ENCODE peak calls at places on chromosomes 12 and 14, in nine cellular contexts. E, V, R, J, N, Y, P, K and L are unnamed samples.

GRCh38 chr12:109764776-109765492 is 51.3 kb downstream of the FAM222A start:
- DNase-seq in E (no peak), P (no peak), J (no peak), R (no peak), K (peak), N (no peak), V (no peak), Y (peak), L (no peak)

GRCh38 chr14:50954811-50955372 is 10.6 kb upstream of the PYGL start:
- DNase-seq in V (no peak), N (peak), J (peak), E (no peak), K (no peak), R (no peak), P (peak), Y (no peak), L (no peak)

GRCh38 chr12:9118161-9118560 is 2.4 kb upstream of the A2M start:
- DNase-seq in Y (no peak), N (no peak), P (peak), K (peak), R (no peak), J (peak), E (no peak), V (no peak), L (no peak)

GRCh38 chr12:64673490-64674169 is 63.3 kb downstream of the RASSF3 start:
- DNase-seq in K (no peak), E (no peak), Y (no peak), R (no peak), N (peak), V (no peak), P (no peak), J (no peak), L (no peak)

GRCh38 chr14:80215756-80216581 is 4.7 kb upstream of the DIO2 start:
- DNase-seq in P (no peak), J (no peak), V (no peak), N (peak), K (peak), Y (peak), E (no peak), R (no peak), L (no peak)

GRCh38 chr14:104696671-104697316 is 7.4 kb downstream of the INF2 start:
- DNase-seq in J (no peak), R (no peak), E (no peak), P (no peak), V (no peak), Y (no peak), K (no peak), N (no peak), L (no peak)

GRCh38 chr12:12022306-12022931 is 48.3 kb upstream of the BCL2L14 start:
- DNase-seq in N (no peak), R (no peak), V (no peak), Y (no peak), E (no peak), P (no peak), K (peak), J (no peak), L (no peak)

GRCh38 chr12:26855337-26856089 is 22.5 kb upstream of the ITPR2 start:
- DNase-seq in E (no peak), V (no peak), Y (no peak), N (no peak), P (no peak), J (no peak), K (no peak), R (no peak), L (no peak)

GRCh38 chr14:72928872-72929271 is 2.6 kb downstream of the DCAF4 start:
- DNase-seq in V (no peak), N (no peak), E (no peak), P (no peak), K (no peak), J (no peak), Y (no peak), R (no peak), L (no peak)

GRCh38 chr14:71290960-71291466 is 383.8 kb downstream of the PCNX1 start:
- DNase-seq in V (peak), R (no peak), E (no peak), J (peak), Y (no peak), N (peak), P (peak), K (peak), L (peak)

GRCh38 chr12:120993496-120993895 is 15.2 kb downstream of the HNF1A start:
- DNase-seq in R (no peak), N (no peak), P (no peak), Y (no peak), V (no peak), E (no peak), K (no peak), J (no peak), L (no peak)

GRCh38 chr14:102209224-102209966 is 69.7 kb downstream of the WDR20 start:
- DNase-seq in P (peak), Y (peak), K (no peak), J (no peak), N (peak), R (no peak), E (no peak), V (no peak), L (no peak)

GRCh38 chr12:90995041-90995440 is 9.7 kb downstream of the EPYC start:
- DNase-seq in N (peak), E (no peak), J (no peak), R (no peak), Y (no peak), V (no peak), K (no peak), P (no peak), L (no peak)

GRCh38 chr14:96363751-96364336 is 518 bp downstream of the GSKIP start:
- DNase-seq in E (no peak), J (peak), V (no peak), R (no peak), P (peak), N (peak), K (peak), Y (no peak), L (no peak)

GRCh38 chr14:102949801-102950451 is 27.5 kb downstream of the AMN start:
- DNase-seq in N (peak), V (no peak), R (no peak), J (no peak), Y (peak), E (no peak), K (peak), P (peak), L (no peak)

GRCh38 chr12:52020539-52021336 is 14.0 kb downstream of the TAMALIN start:
- DNase-seq in E (peak), N (peak), P (peak), J (no peak), V (no peak), K (peak), R (no peak), Y (peak), L (no peak)

GRCh38 chr14:50342211-50343080 is 30.3 kb downstream of the DMAC2L start:
- DNase-seq in P (peak), K (peak), R (peak), V (peak), Y (peak), N (peak), E (peak), J (peak), L (peak)

GRCh38 chr14:65096323-65097089 is 5.8 kb downstream of the MAX start:
- DNase-seq in R (no peak), N (peak), J (peak), V (no peak), Y (no peak), K (no peak), P (peak), E (no peak), L (no peak)

GRCh38 chr12:87491598-87491997 is 537.6 kb downstream of the C12orf50 start:
- DNase-seq in V (no peak), P (no peak), N (no peak), E (no peak), J (no peak), R (no peak), Y (no peak), K (no peak), L (no peak)

GRCh38 chr14:104320611-104321086 is 182.3 kb downstream of the KIF26A start:
- DNase-seq in V (no peak), N (no peak), K (no peak), P (no peak), J (no peak), Y (no peak), R (no peak), E (no peak), L (no peak)

GRCh38 chr14:89807151-89807550 is 147.4 kb downstream of the EFCAB11 start:
- DNase-seq in E (no peak), R (no peak), Y (no peak), N (peak), P (peak), K (no peak), J (no peak), V (no peak), L (no peak)

GRCh38 chr14:101082036-101082435 is 178.5 kb upstream of the RTL1 start:
- DNase-seq in Y (no peak), V (no peak), P (no peak), J (no peak), E (no peak), N (no peak), K (no peak), R (no peak), L (no peak)

GRCh38 chr14:36580856-36581831 is 1.3 kb downstream of the NKX2-8 start:
- DNase-seq in R (no peak), E (no peak), V (no peak), N (peak), Y (peak), K (peak), P (peak), J (peak), L (no peak)

GRCh38 chr12:12683725-12684124 is 12.3 kb downstream of the GPR19 start:
- DNase-seq in P (no peak), N (no peak), J (no peak), Y (no peak), K (no peak), R (no peak), E (no peak), V (no peak), L (no peak)

GRCh38 chr12:122437656-122438121 is 15.2 kb upstream of the CLIP1 start:
- DNase-seq in R (peak), V (no peak), P (peak), E (no peak), K (peak), N (peak), J (peak), Y (no peak), L (no peak)

GRCh38 chr12:32399373-32400113 is at the start of gene FGD4:
- DNase-seq in Y (peak), V (no peak), E (peak), P (peak), K (peak), R (peak), N (peak), J (peak), L (no peak)

GRCh38 chr12:127559349-127560040 is 707.5 kb upstream of the TMEM132C start:
- DNase-seq in P (peak), R (no peak), E (no peak), N (peak), K (peak), J (peak), Y (no peak), V (peak), L (peak)

GRCh38 chr12:22938323-22938722 is 313.4 kb downstream of the ETNK1 start:
- DNase-seq in V (no peak), K (no peak), N (no peak), Y (no peak), E (no peak), R (no peak), P (no peak), J (no peak), L (no peak)

GRCh38 chr12:93572712-93573551 is 457 bp downstream of the SOCS2 start:
- DNase-seq in R (peak), V (no peak), Y (peak), E (peak), J (peak), K (no peak), P (peak), N (no peak), L (no peak)

GRCh38 chr14:82642425-82642824 is 1108.8 kb upstream of the SEL1L start:
- DNase-seq in N (peak), P (peak), K (no peak), E (no peak), V (no peak), Y (peak), J (no peak), R (no peak), L (no peak)

GRCh38 chr12:106304001-106304421 is 1.5 kb downstream of the TCP11L2 start:
- DNase-seq in P (peak), N (no peak), E (no peak), R (no peak), V (no peak), K (no peak), Y (no peak), J (no peak), L (no peak)

GRCh38 chr12:128365831-128366231 is 98.9 kb downstream of the TMEM132C start:
- DNase-seq in V (no peak), N (no peak), J (no peak), P (no peak), Y (no peak), K (peak), R (peak), E (no peak), L (no peak)

GRCh38 chr14:22378181-22378580 is 210.8 kb downstream of the DAD1 start:
- DNase-seq in E (no peak), V (no peak), Y (no peak), N (no peak), R (no peak), K (no peak), J (no peak), P (no peak), L (no peak)

GRCh38 chr12:69984216-69984615 is 159.2 kb downstream of the MYRFL start:
- DNase-seq in J (no peak), K (no peak), N (no peak), P (peak), V (no peak), R (no peak), E (no peak), Y (no peak), L (no peak)

GRCh38 chr12:119835068-119835467 is 42.1 kb downstream of the CIT start:
- DNase-seq in R (no peak), E (no peak), P (peak), J (no peak), Y (no peak), V (no peak), N (peak), K (no peak), L (no peak)

GRCh38 chr12:113082486-113083148 is 26.1 kb downstream of the DTX1 start:
- DNase-seq in P (no peak), E (no peak), R (no peak), N (no peak), J (no peak), Y (no peak), K (no peak), V (no peak), L (no peak)

GRCh38 chr12:122840580-122841513 is 5.6 kb downstream of the HIP1R start:
- DNase-seq in N (no peak), K (no peak), P (no peak), J (peak), E (no peak), R (no peak), V (no peak), Y (peak), L (no peak)

GRCh38 chr12:68397566-68398158 is 65.5 kb upstream of the MDM1 start:
- DNase-seq in V (no peak), N (no peak), J (no peak), Y (no peak), P (no peak), K (no peak), E (no peak), R (no peak), L (no peak)

GRCh38 chr12:68391905-68392304 is 59.7 kb upstream of the MDM1 start:
- DNase-seq in P (no peak), N (no peak), J (no peak), Y (no peak), E (no peak), V (no peak), K (no peak), R (no peak), L (no peak)

GRCh38 chr12:68392376-68392775 is 60.2 kb upstream of the MDM1 start:
- DNase-seq in J (no peak), R (no peak), N (no peak), P (no peak), K (no peak), E (no peak), Y (no peak), V (no peak), L (no peak)

DNA sequence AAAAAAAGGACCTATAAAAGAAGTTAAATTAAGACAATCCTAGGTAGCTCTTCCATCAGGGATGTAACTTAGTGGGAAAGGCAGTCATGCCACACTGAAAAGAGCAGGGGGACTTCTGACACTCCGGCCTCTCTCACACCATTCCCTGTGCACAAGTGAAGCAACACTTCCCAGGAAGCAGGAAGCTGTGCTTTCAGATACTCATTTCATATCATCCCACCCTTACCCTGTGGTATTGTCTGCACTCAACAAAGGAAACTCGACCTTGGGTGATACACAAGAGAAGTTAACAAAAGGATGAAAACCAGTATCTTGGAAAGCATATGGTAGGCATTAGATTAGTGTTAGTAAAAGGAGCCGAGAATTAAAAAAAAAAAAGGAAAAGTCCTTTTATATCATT is 61.2 kb upstream of the MDM1 start:
- DNase-seq in J (no peak), V (no peak), E (no peak), R (no peak), P (no peak), N (no peak), K (no peak), Y (no peak), L (no peak)
- TF ChIP-seq CTCF in J (no peak), V (no peak), E (no peak), R (no peak), P (no peak), N (no peak), K (no peak), Y (no peak), L (no peak)

GRCh38 chr14:39581474-39581873 is 149.2 kb upstream of the FBXO33 start:
- DNase-seq in K (no peak), N (no peak), P (peak), Y (no peak), J (no peak), E (no peak), R (no peak), V (no peak), L (no peak)
- TF ChIP-seq CTCF in K (no peak), N (no peak), P (no peak), Y (no peak), J (no peak), E (peak), R (no peak), V (no peak), L (no peak)

DNA sequence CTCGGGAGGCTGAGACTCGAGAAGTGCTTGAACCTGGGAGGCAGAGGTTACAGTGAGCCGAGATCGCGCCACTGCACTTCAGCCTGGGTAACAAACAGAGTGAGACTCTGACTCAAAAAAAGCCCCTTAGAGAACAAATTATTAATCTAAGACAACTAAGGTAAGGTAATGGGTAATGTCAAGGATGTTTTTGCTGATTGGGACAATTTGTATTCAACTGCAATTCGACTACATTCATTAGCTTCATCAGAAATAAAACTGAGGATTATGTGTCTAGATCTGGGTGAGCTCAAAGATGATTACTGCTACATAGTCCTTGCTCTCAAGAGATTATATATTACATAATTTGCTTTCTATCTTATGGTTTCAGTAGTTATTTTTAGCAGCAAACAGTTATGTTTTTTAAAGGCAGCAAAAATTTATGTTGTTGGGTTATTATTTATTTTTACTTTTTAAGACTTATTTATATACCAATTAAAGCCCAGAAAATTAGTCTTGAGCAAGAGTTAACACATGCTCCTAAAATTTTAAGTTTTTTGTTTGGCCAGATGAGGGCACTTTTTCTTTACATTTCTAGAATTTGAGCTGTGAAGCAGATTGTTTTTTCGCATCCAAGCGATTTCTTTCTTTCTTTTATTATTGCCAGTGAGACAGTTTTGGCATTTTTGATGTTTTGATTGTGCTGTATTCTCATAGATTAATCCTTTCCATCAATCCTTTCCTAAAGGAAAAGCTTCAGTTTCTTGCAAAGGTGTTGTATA is 52.3 kb downstream of the PLEKHA5 start:
- DNase-seq in N (peak), Y (no peak), E (no peak), V (no peak), R (no peak), P (peak), J (no peak), K (no peak), L (no peak)
- TF ChIP-seq CTCF in N (peak), Y (peak), E (no peak), V (peak), R (no peak), P (peak), J (peak), K (no peak), L (no peak)

GRCh38 chr14:74290415-74290814 is 12.3 kb downstream of the ABCD4 start:
- DNase-seq in J (no peak), P (peak), R (no peak), N (peak), K (no peak), E (no peak), V (no peak), Y (no peak), L (no peak)
- TF ChIP-seq CTCF in J (peak), P (peak), R (no peak), N (peak), K (no peak), E (peak), V (peak), Y (no peak), L (peak)

GRCh38 chr14:62179367-62180018 is 417.3 kb downstream of the SNAPC1 start:
- DNase-seq in J (peak), E (no peak), V (peak), Y (no peak), R (peak), K (peak), N (peak), P (peak), L (peak)
- TF ChIP-seq CTCF in J (peak), E (no peak), V (peak), Y (peak), R (no peak), K (peak), N (peak), P (peak), L (peak)

GRCh38 chr14:67485501-67486095 is 2.9 kb downstream of the TMEM229B start:
- DNase-seq in N (no peak), P (no peak), E (no peak), V (no peak), Y (peak), J (no peak), R (no peak), K (no peak), L (no peak)

GRCh38 chr14:67490201-67490600 is 1.7 kb upstream of the TMEM229B start:
- DNase-seq in Y (peak), E (no peak), K (peak), V (no peak), R (no peak), N (no peak), J (no peak), P (no peak), L (no peak)

GRCh38 chr14:67486890-67487289 is 1.6 kb downstream of the TMEM229B start:
- DNase-seq in J (no peak), N (no peak), V (no peak), P (no peak), Y (peak), R (no peak), E (no peak), K (no peak), L (no peak)

GRCh38 chr14:67487332-67487731 is 1.2 kb downstream of the TMEM229B start:
- DNase-seq in P (no peak), E (no peak), J (no peak), V (no peak), K (no peak), Y (no peak), R (no peak), N (no peak), L (no peak)

GRCh38 chr14:67487937-67488893 is at the start of gene TMEM229B:
- DNase-seq in J (no peak), P (no peak), N (no peak), K (peak), R (no peak), E (peak), V (no peak), Y (peak), L (no peak)
- TF ChIP-seq CTCF in J (no peak), P (no peak), N (no peak), K (no peak), R (no peak), E (no peak), V (no peak), Y (no peak), L (no peak)

GRCh38 chr12:6370994-6371754 is 4.2 kb downstream of the SCNN1A start:
- DNase-seq in P (peak), E (no peak), K (peak), R (peak), J (peak), V (no peak), N (peak), Y (peak), L (no peak)
- TF ChIP-seq CTCF in P (no peak), E (no peak), K (peak), R (no peak), J (peak), V (peak), N (peak), Y (peak), L (peak)

GRCh38 chr12:21538259-21538658 is 12.2 kb downstream of the SPX start:
- DNase-seq in E (no peak), N (no peak), R (no peak), J (no peak), Y (no peak), K (no peak), V (no peak), P (no peak), L (no peak)
- TF ChIP-seq CTCF in E (no peak), N (no peak), R (no peak), J (no peak), Y (no peak), K (no peak), V (no peak), P (no peak), L (no peak)